ENCODE peak calls at places on chromosomes 13 and 19, in eight cellular contexts. Q is HEK293T; D is C1 segment of cervical spinal cord; P is tibial artery; R is transverse colon; Z is effector memory CD8-positive, alpha-beta T cell; L is activated naive CD4-positive, alpha-beta T cell treated with anti-CD3 and anti-CD28 coated beads for 36 hours; M is LoVo. B is an unnamed sample.

GRCh38 chr19:51573331-51573730 is 2.2 kb downstream of the ZNF175 start:
- DNase-seq in D (no peak), Z (no peak), P (no peak), M (no peak), Q (no peak), L (no peak), R (no peak), B (no peak)

GRCh38 chr19:50518091-50519005 is 4.6 kb upstream of the ASPDH start:
- DNase-seq in Q (no peak), D (no peak), P (no peak), L (no peak), Z (no peak), M (no peak), R (no peak), B (no peak)

GRCh38 chr19:7618366-7618765 is 11.0 kb downstream of the XAB2 start:
- DNase-seq in Q (no peak), Z (no peak), D (no peak), R (no peak), P (no peak), L (no peak), M (no peak), B (no peak)

GRCh38 chr13:49453465-49453864 is 9.4 kb downstream of the SETDB2 start:
- DNase-seq in M (no peak), R (no peak), Z (no peak), Q (no peak), L (no peak), D (no peak), P (no peak), B (no peak)

GRCh38 chr13:45838171-45838745 is 13.3 kb downstream of the SIAH3 start:
- DNase-seq in D (no peak), P (no peak), L (no peak), Q (no peak), Z (no peak), R (no peak), M (no peak), B (no peak)

GRCh38 chr13:112719016-112719415 is 29.2 kb downstream of the ATP11A start:
- DNase-seq in Q (no peak), D (no peak), Z (no peak), M (no peak), L (no peak), R (no peak), P (peak; percentile 5), B (no peak)

GRCh38 chr19:29263305-29264080 is 50.5 kb upstream of the UQCRFS1 start:
- DNase-seq in P (peak; percentile 36), L (peak; percentile 72), R (peak; percentile 34), D (no peak), M (peak; percentile 44), Q (peak; percentile 42), Z (peak; percentile 62), B (peak; percentile 2)

GRCh38 chr19:2661615-2662014 is 40.9 kb downstream of the GNG7 start:
- DNase-seq in R (no peak), P (no peak), Z (no peak), L (peak; percentile 61), Q (no peak), M (peak; percentile 26), D (no peak), B (no peak)

GRCh38 chr13:77729502-77730221 is 32.2 kb downstream of the SLAIN1 start:
- DNase-seq in D (no peak), Q (no peak), L (peak; percentile 69), P (no peak), M (no peak), R (no peak), Z (no peak), B (no peak)

GRCh38 chr13:52845766-52846566 is 2.5 kb downstream of the PCDH8 start:
- DNase-seq in D (no peak), P (no peak), L (peak; percentile 58), M (no peak), Q (peak; percentile 60), Z (no peak), R (peak; percentile 55), B (no peak)

GRCh38 chr19:16040642-16041041 is 35.7 kb upstream of the TPM4 start:
- DNase-seq in M (no peak), Z (no peak), R (no peak), D (no peak), P (no peak), L (no peak), Q (no peak), B (peak; percentile 89)

GRCh38 chr19:15419413-15420025 is 731 bp upstream of the AKAP8L start:
- DNase-seq in Z (no peak), R (no peak), M (no peak), P (no peak), Q (no peak), L (no peak), D (no peak), B (no peak)

GRCh38 chr19:44258139-44258538 is 1.5 kb upstream of the ZNF233 start:
- DNase-seq in L (no peak), D (no peak), Z (no peak), Q (no peak), M (no peak), R (no peak), P (no peak), B (no peak)

GRCh38 chr13:33194820-33195692 is 90.5 kb downstream of the STARD13 start:
- DNase-seq in M (no peak), R (no peak), P (no peak), Q (peak; percentile 43), D (no peak), Z (no peak), L (no peak), B (peak; percentile 99)

GRCh38 chr19:43576479-43576878 is 878 bp downstream of the PINLYP start:
- DNase-seq in Z (no peak), M (no peak), R (no peak), Q (no peak), D (no peak), P (no peak), L (no peak), B (no peak)

GRCh38 chr13:48530833-48531232 is 2.0 kb downstream of the RCBTB2 start:
- DNase-seq in R (no peak), L (no peak), Z (no peak), D (no peak), M (no peak), P (no peak), Q (no peak), B (no peak)

GRCh38 chr19:617551-618246 is 15.6 kb downstream of the POLRMT start:
- DNase-seq in D (no peak), L (no peak), Z (no peak), R (no peak), Q (no peak), P (no peak), M (no peak), B (no peak)

GRCh38 chr13:86020350-86021002 is 221.3 kb upstream of the SLITRK6 start:
- DNase-seq in Z (no peak), R (no peak), P (no peak), D (no peak), Q (peak; percentile 19), L (no peak), M (no peak), B (peak; percentile 1)

GRCh38 chr19:52200044-52200443 is 10.2 kb downstream of the PPP2R1A start:
- DNase-seq in P (peak; percentile 74), Z (no peak), L (no peak), M (no peak), Q (no peak), R (no peak), D (no peak), B (peak; percentile 83)

GRCh38 chr19:34556500-34556899 is 74.9 kb downstream of the WTIP start:
- DNase-seq in M (no peak), Q (peak; percentile 27), R (peak; percentile 18), D (no peak), P (no peak), Z (no peak), L (peak; percentile 65), B (peak; percentile 2)

GRCh38 chr19:56508282-56508778 is 675 bp downstream of the ZNF471 start:
- DNase-seq in P (no peak), L (no peak), R (no peak), Q (no peak), D (peak; percentile 18), M (no peak), Z (no peak), B (no peak)

GRCh38 chr13:44373601-44374347 is at the start of gene SERP2:
- DNase-seq in P (no peak), R (no peak), D (peak; percentile 18), M (no peak), L (no peak), Q (peak; percentile 66), Z (no peak), B (no peak)

GRCh38 chr13:100130930-100131511 is 42.1 kb downstream of the PCCA start:
- DNase-seq in D (no peak), L (no peak), Q (no peak), Z (no peak), P (no peak), M (no peak), R (no peak), B (no peak)

GRCh38 chr19:13150919-13151604 is 851 bp downstream of the IER2 start:
- DNase-seq in Q (no peak), L (peak; percentile 27), R (no peak), Z (peak; percentile 9), D (peak; percentile 43), P (no peak), M (no peak), B (no peak)

GRCh38 chr13:30572859-30573275 is 44.9 kb upstream of the USPL1 start:
- DNase-seq in Z (no peak), D (no peak), Q (no peak), P (no peak), L (peak; percentile 29), R (no peak), M (peak; percentile 41), B (peak; percentile 72)

GRCh38 chr19:33998739-33999345 is 173.5 kb upstream of the LSM14A start:
- DNase-seq in Q (no peak), D (no peak), Z (no peak), R (no peak), M (no peak), L (no peak), P (no peak), B (peak; percentile 8)

GRCh38 chr13:113562085-113562749 is 22.3 kb upstream of the TFDP1 start:
- DNase-seq in P (no peak), Q (peak; percentile 59), Z (no peak), R (peak; percentile 52), D (no peak), M (peak; percentile 18), L (peak; percentile 70), B (peak; percentile 77)

GRCh38 chr13:25095862-25096453 is at the start of gene PABPC3:
- DNase-seq in P (no peak), Q (no peak), R (no peak), M (no peak), Z (no peak), D (no peak), L (peak; percentile 9), B (no peak)

GRCh38 chr13:34430294-34430693 is 511.8 kb upstream of the NBEA start:
- DNase-seq in R (no peak), Z (no peak), Q (no peak), L (no peak), D (no peak), M (no peak), P (no peak), B (no peak)

GRCh38 chr19:10518444-10519361 is 1.5 kb upstream of the S1PR5 start:
- DNase-seq in Z (peak; percentile 57), R (no peak), L (no peak), M (no peak), D (peak; percentile 20), P (no peak), Q (no peak), B (no peak)

GRCh38 chr19:6519289-6519688 is 11.5 kb upstream of the TNFSF9 start:
- DNase-seq in R (no peak), M (peak; percentile 78), D (no peak), P (no peak), L (no peak), Q (no peak), Z (no peak), B (peak; percentile 41)

GRCh38 chr19:51047031-51047335 is 12.2 kb upstream of the KLK12 start:
- DNase-seq in R (no peak), Z (no peak), M (no peak), Q (no peak), L (no peak), P (no peak), D (no peak), B (no peak)

GRCh38 chr19:31416548-31416947 is 67.3 kb upstream of the TSHZ3 start:
- DNase-seq in L (no peak), P (no peak), D (no peak), R (no peak), M (no peak), Z (no peak), Q (no peak), B (no peak)

GRCh38 chr13:113041293-113041690 is 64.3 kb upstream of the F7 start:
- DNase-seq in Q (no peak), P (peak; percentile 48), D (peak; percentile 52), Z (no peak), M (no peak), R (no peak), L (no peak), B (no peak)

B was measured in fibroblast of villous mesenchyme.